ENCODE peak calls at places on chromosomes 7 and 10, in seven cellular contexts. One of them, this sample, is unnamed.

GRCh38 chr7:134693256-134693655 is 46.6 kb downstream of the BPGM start:
- DNase-seq in heart right ventricle: no peak
- DNase-seq in RWPE1: peak; percentile 57
- DNase-seq in left lung: no peak
- DNase-seq in cardiac fibroblast: peak; percentile 83
- DNase-seq in CD8-positive, alpha-beta T cell: no peak
- DNase-seq in AG10803: peak; percentile 93
- DNase-seq in this sample: no peak

GRCh38 chr10:96370575-96371157 is 11.9 kb upstream of the OPALIN start:
- DNase-seq in heart right ventricle: no peak
- DNase-seq in RWPE1: peak; percentile 71
- DNase-seq in left lung: no peak
- DNase-seq in cardiac fibroblast: peak; percentile 50
- DNase-seq in CD8-positive, alpha-beta T cell: peak; percentile 13
- DNase-seq in AG10803: peak; percentile 41
- DNase-seq in this sample: peak; percentile 42

GRCh38 chr10:133399123-133399601 is 5.2 kb downstream of the MTG1 start:
- DNase-seq in heart right ventricle: no peak
- DNase-seq in RWPE1: no peak
- DNase-seq in left lung: peak; percentile 63
- DNase-seq in cardiac fibroblast: no peak
- DNase-seq in CD8-positive, alpha-beta T cell: no peak
- DNase-seq in AG10803: no peak
- DNase-seq in this sample: no peak

GRCh38 chr7:24668922-24669635 is 88.2 kb downstream of the GSDME start:
- DNase-seq in heart right ventricle: no peak
- DNase-seq in RWPE1: peak; percentile 57
- DNase-seq in left lung: no peak
- DNase-seq in cardiac fibroblast: peak; percentile 31
- DNase-seq in CD8-positive, alpha-beta T cell: no peak
- DNase-seq in AG10803: no peak
- DNase-seq in this sample: no peak

GRCh38 chr10:87723500-87723899 is 63.8 kb downstream of the PAPSS2 start:
- DNase-seq in heart right ventricle: no peak
- DNase-seq in RWPE1: no peak
- DNase-seq in left lung: no peak
- DNase-seq in cardiac fibroblast: no peak
- DNase-seq in CD8-positive, alpha-beta T cell: no peak
- DNase-seq in AG10803: no peak
- DNase-seq in this sample: no peak

GRCh38 chr7:47536705-47537611 is 45.0 kb downstream of the TNS3 start:
- DNase-seq in heart right ventricle: peak; percentile 61
- DNase-seq in RWPE1: peak; percentile 67
- DNase-seq in left lung: peak; percentile 81
- DNase-seq in cardiac fibroblast: peak; percentile 67
- DNase-seq in CD8-positive, alpha-beta T cell: no peak
- DNase-seq in AG10803: peak; percentile 90
- DNase-seq in this sample: no peak

GRCh38 chr10:30270247-30270646 is 78.8 kb downstream of the MTPAP start:
- DNase-seq in heart right ventricle: no peak
- DNase-seq in RWPE1: no peak
- DNase-seq in left lung: no peak
- DNase-seq in cardiac fibroblast: peak; percentile 28
- DNase-seq in CD8-positive, alpha-beta T cell: no peak
- DNase-seq in AG10803: peak; percentile 9
- DNase-seq in this sample: no peak

GRCh38 chr10:111379521-111379920 is 302.7 kb downstream of the ADRA2A start:
- DNase-seq in heart right ventricle: no peak
- DNase-seq in RWPE1: no peak
- DNase-seq in left lung: no peak
- DNase-seq in cardiac fibroblast: no peak
- DNase-seq in CD8-positive, alpha-beta T cell: no peak
- DNase-seq in AG10803: no peak
- DNase-seq in this sample: no peak

GRCh38 chr10:11828682-11829284 is 5.6 kb downstream of the PROSER2 start:
- DNase-seq in heart right ventricle: no peak
- DNase-seq in RWPE1: no peak
- DNase-seq in left lung: no peak
- DNase-seq in cardiac fibroblast: no peak
- DNase-seq in CD8-positive, alpha-beta T cell: no peak
- DNase-seq in AG10803: no peak
- DNase-seq in this sample: no peak

GRCh38 chr10:33706191-33706590 is 371.7 kb upstream of the NRP1 start:
- DNase-seq in heart right ventricle: no peak
- DNase-seq in RWPE1: peak; percentile 41
- DNase-seq in left lung: no peak
- DNase-seq in cardiac fibroblast: peak; percentile 72
- DNase-seq in CD8-positive, alpha-beta T cell: no peak
- DNase-seq in AG10803: peak; percentile 95
- DNase-seq in this sample: no peak

GRCh38 chr7:145718129-145718528 is 398.5 kb upstream of the CNTNAP2 start:
- DNase-seq in heart right ventricle: no peak
- DNase-seq in RWPE1: no peak
- DNase-seq in left lung: no peak
- DNase-seq in cardiac fibroblast: no peak
- DNase-seq in CD8-positive, alpha-beta T cell: no peak
- DNase-seq in AG10803: no peak
- DNase-seq in this sample: no peak

GRCh38 chr10:106795619-106796018 is 368.9 kb downstream of the SORCS1 start:
- DNase-seq in heart right ventricle: peak; percentile 30
- DNase-seq in RWPE1: peak; percentile 26
- DNase-seq in left lung: no peak
- DNase-seq in cardiac fibroblast: peak; percentile 10
- DNase-seq in CD8-positive, alpha-beta T cell: no peak
- DNase-seq in AG10803: no peak
- DNase-seq in this sample: no peak
- TF ChIP-seq CTCF in heart right ventricle: peak; percentile 56
- TF ChIP-seq CTCF in RWPE1: peak; percentile 29
- TF ChIP-seq CTCF in left lung: no peak
- TF ChIP-seq CTCF in cardiac fibroblast: no peak
- TF ChIP-seq CTCF in CD8-positive, alpha-beta T cell: no peak
- TF ChIP-seq CTCF in AG10803: no peak
- TF ChIP-seq CTCF in this sample: no peak

DNA sequence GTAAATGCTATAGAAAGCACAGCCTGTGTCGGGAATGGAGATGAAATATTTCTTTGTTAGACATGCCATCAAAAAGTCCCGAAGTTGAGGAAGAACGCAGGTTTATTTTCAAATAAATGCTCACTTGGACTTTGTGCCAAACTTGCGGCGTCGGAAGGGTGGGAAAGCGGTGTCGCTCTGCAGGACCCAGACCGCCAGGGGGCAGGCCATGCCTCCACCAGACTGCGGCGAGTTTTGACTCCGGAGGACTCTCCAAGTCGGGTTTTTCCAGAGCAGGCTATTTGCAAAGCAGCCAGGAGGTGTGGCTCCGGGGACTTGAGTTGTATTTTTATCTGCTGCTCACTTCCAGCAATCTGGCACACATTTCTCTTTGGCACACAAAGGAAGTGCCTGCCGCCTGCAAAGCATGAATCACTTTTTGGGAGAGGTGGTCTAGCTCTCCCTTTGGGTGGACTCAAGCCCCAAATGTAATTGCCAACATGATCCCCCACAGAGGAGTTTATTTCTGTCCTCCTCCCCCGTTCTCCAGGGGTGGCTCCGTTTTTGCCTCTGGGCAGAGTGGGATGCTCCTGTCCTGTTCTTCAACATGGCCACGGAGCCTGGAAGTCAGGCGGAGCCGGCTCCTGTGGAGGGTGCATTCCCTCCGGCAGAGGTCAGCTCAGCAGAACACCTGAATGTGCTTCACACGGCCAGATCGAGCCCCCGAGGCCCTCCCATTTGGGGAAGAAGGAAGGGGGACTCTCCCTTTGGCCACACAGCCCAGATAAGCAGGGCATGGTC is 82.3 kb upstream of the GPR26 start:
- DNase-seq in heart right ventricle: peak; percentile 79
- DNase-seq in RWPE1: peak; percentile 63
- DNase-seq in left lung: peak; percentile 89
- DNase-seq in cardiac fibroblast: peak; percentile 81
- DNase-seq in CD8-positive, alpha-beta T cell: no peak
- DNase-seq in AG10803: peak; percentile 89
- DNase-seq in this sample: no peak
- TF ChIP-seq CTCF in heart right ventricle: peak; percentile 77
- TF ChIP-seq CTCF in RWPE1: peak; percentile 60
- TF ChIP-seq CTCF in left lung: peak; percentile 68
- TF ChIP-seq CTCF in cardiac fibroblast: peak; percentile 73
- TF ChIP-seq CTCF in CD8-positive, alpha-beta T cell: no peak
- TF ChIP-seq CTCF in AG10803: peak; percentile 96
- TF ChIP-seq CTCF in this sample: no peak

GRCh38 chr7:106610996-106611886 is 49.7 kb downstream of the CCDC71L start:
- DNase-seq in heart right ventricle: no peak
- DNase-seq in RWPE1: no peak
- DNase-seq in left lung: no peak
- DNase-seq in cardiac fibroblast: peak; percentile 61
- DNase-seq in CD8-positive, alpha-beta T cell: no peak
- DNase-seq in AG10803: peak; percentile 30
- DNase-seq in this sample: no peak
- TF ChIP-seq CTCF in heart right ventricle: no peak
- TF ChIP-seq CTCF in RWPE1: no peak
- TF ChIP-seq CTCF in left lung: no peak
- TF ChIP-seq CTCF in cardiac fibroblast: no peak
- TF ChIP-seq CTCF in CD8-positive, alpha-beta T cell: no peak
- TF ChIP-seq CTCF in AG10803: no peak
- TF ChIP-seq CTCF in this sample: no peak

GRCh38 chr7:15854841-15855576 is 168.5 kb upstream of the MEOX2 start:
- DNase-seq in heart right ventricle: no peak
- DNase-seq in RWPE1: no peak
- DNase-seq in left lung: no peak
- DNase-seq in cardiac fibroblast: no peak
- DNase-seq in CD8-positive, alpha-beta T cell: no peak
- DNase-seq in AG10803: no peak
- DNase-seq in this sample: no peak

GRCh38 chr7:15851201-15851600 is 164.7 kb upstream of the MEOX2 start:
- DNase-seq in heart right ventricle: no peak
- DNase-seq in RWPE1: no peak
- DNase-seq in left lung: no peak
- DNase-seq in cardiac fibroblast: no peak
- DNase-seq in CD8-positive, alpha-beta T cell: no peak
- DNase-seq in AG10803: peak; percentile 53
- DNase-seq in this sample: no peak

GRCh38 chr7:15848362-15848761 is 161.9 kb upstream of the MEOX2 start:
- DNase-seq in heart right ventricle: no peak
- DNase-seq in RWPE1: no peak
- DNase-seq in left lung: no peak
- DNase-seq in cardiac fibroblast: no peak
- DNase-seq in CD8-positive, alpha-beta T cell: no peak
- DNase-seq in AG10803: no peak
- DNase-seq in this sample: no peak

GRCh38 chr7:15855726-15856125 is 169.2 kb upstream of the MEOX2 start:
- DNase-seq in heart right ventricle: no peak
- DNase-seq in RWPE1: no peak
- DNase-seq in left lung: no peak
- DNase-seq in cardiac fibroblast: no peak
- DNase-seq in CD8-positive, alpha-beta T cell: no peak
- DNase-seq in AG10803: no peak
- DNase-seq in this sample: no peak

GRCh38 chr7:15853832-15854470 is 167.5 kb upstream of the MEOX2 start:
- DNase-seq in heart right ventricle: no peak
- DNase-seq in RWPE1: no peak
- DNase-seq in left lung: no peak
- DNase-seq in cardiac fibroblast: peak; percentile 34
- DNase-seq in CD8-positive, alpha-beta T cell: no peak
- DNase-seq in AG10803: peak; percentile 40
- DNase-seq in this sample: no peak
- TF ChIP-seq CTCF in heart right ventricle: no peak
- TF ChIP-seq CTCF in RWPE1: no peak
- TF ChIP-seq CTCF in left lung: no peak
- TF ChIP-seq CTCF in cardiac fibroblast: no peak
- TF ChIP-seq CTCF in CD8-positive, alpha-beta T cell: no peak
- TF ChIP-seq CTCF in AG10803: no peak
- TF ChIP-seq CTCF in this sample: no peak

GRCh38 chr10:23055424-23056191 is 39.8 kb upstream of the MSRB2 start:
- DNase-seq in heart right ventricle: no peak
- DNase-seq in RWPE1: no peak
- DNase-seq in left lung: no peak
- DNase-seq in cardiac fibroblast: no peak
- DNase-seq in CD8-positive, alpha-beta T cell: no peak
- DNase-seq in AG10803: no peak
- DNase-seq in this sample: no peak

GRCh38 chr10:23051855-23052309 is 43.5 kb upstream of the MSRB2 start:
- DNase-seq in heart right ventricle: no peak
- DNase-seq in RWPE1: no peak
- DNase-seq in left lung: no peak
- DNase-seq in cardiac fibroblast: no peak
- DNase-seq in CD8-positive, alpha-beta T cell: no peak
- DNase-seq in AG10803: no peak
- DNase-seq in this sample: no peak

GRCh38 chr10:23051278-23051677 is 44.1 kb upstream of the MSRB2 start:
- DNase-seq in heart right ventricle: no peak
- DNase-seq in RWPE1: no peak
- DNase-seq in left lung: no peak
- DNase-seq in cardiac fibroblast: no peak
- DNase-seq in CD8-positive, alpha-beta T cell: no peak
- DNase-seq in AG10803: no peak
- DNase-seq in this sample: no peak

GRCh38 chr10:23048191-23048590 is 47.2 kb upstream of the MSRB2 start:
- DNase-seq in heart right ventricle: no peak
- DNase-seq in RWPE1: no peak
- DNase-seq in left lung: no peak
- DNase-seq in cardiac fibroblast: no peak
- DNase-seq in CD8-positive, alpha-beta T cell: no peak
- DNase-seq in AG10803: no peak
- DNase-seq in this sample: no peak

DNA sequence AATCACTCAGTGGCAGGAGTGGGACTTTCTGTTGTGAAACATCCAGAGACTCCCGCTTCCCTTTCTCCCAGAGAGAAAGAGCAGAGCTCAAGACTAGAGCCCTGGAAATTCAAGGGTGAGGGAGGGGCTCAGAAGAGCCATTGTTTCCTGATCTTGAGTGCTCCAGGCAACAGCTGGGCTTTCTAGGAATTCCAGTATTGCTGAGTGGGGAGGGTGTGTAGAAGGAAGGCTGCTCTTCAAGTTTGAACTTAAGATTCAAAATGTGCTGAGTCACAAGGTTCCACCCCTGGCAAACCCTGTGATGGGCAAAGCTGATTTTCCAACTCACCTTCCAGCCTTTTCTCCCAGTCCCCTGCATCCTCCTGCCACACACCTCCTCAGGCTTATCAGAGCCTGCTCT is 42.3 kb upstream of the MSRB2 start:
- DNase-seq in heart right ventricle: no peak
- DNase-seq in RWPE1: peak; percentile 48
- DNase-seq in left lung: no peak
- DNase-seq in cardiac fibroblast: peak; percentile 50
- DNase-seq in CD8-positive, alpha-beta T cell: no peak
- DNase-seq in AG10803: no peak
- DNase-seq in this sample: no peak
- TF ChIP-seq CTCF in heart right ventricle: no peak
- TF ChIP-seq CTCF in RWPE1: no peak
- TF ChIP-seq CTCF in left lung: no peak
- TF ChIP-seq CTCF in cardiac fibroblast: no peak
- TF ChIP-seq CTCF in CD8-positive, alpha-beta T cell: no peak
- TF ChIP-seq CTCF in AG10803: no peak
- TF ChIP-seq CTCF in this sample: no peak

GRCh38 chr7:101321491-101322401 is at the start of gene IFT22:
- DNase-seq in heart right ventricle: peak; percentile 92
- DNase-seq in RWPE1: peak; percentile 90
- DNase-seq in left lung: peak; percentile 95
- DNase-seq in cardiac fibroblast: peak; percentile 93
- DNase-seq in CD8-positive, alpha-beta T cell: peak; percentile 85
- DNase-seq in AG10803: peak; percentile 89
- DNase-seq in this sample: peak; percentile 85
- TF ChIP-seq CTCF in heart right ventricle: peak; percentile 36
- TF ChIP-seq CTCF in RWPE1: peak; percentile 67
- TF ChIP-seq CTCF in left lung: no peak
- TF ChIP-seq CTCF in cardiac fibroblast: peak; percentile 29
- TF ChIP-seq CTCF in CD8-positive, alpha-beta T cell: no peak
- TF ChIP-seq CTCF in AG10803: peak; percentile 54
- TF ChIP-seq CTCF in this sample: no peak